ENCODE peak calls at places on chromosomes 16 and 17, in nine cellular contexts. A is GM23248, H is mucosa of descending colon, O is transverse colon, K is lower lobe of right lung, F is K562, L is tibial artery, S is ovary, E is pancreas. Y is an unnamed sample.
A peak's percentile ranks its signal among the peaks of the same experiment; 100 is the strongest.

GRCh38 chr17:37787055-37787720 is 42.3 kb upstream of the HNF1B start:
- DNase-seq in A (peak; percentile 39), H (peak; percentile 90), O (peak; percentile 88), K (no peak), F (no peak), L (no peak), S (no peak), E (peak; percentile 82), Y (no peak)

GRCh38 chr16:13935408-13935807 is 15.5 kb downstream of the ERCC4 start:
- DNase-seq in A (no peak), H (no peak), O (no peak), K (no peak), F (peak; percentile 49), L (no peak), S (no peak), E (no peak), Y (no peak)

GRCh38 chr16:66610111-66610820 is 5.8 kb downstream of the CMTM3 start:
- DNase-seq in A (no peak), H (no peak), O (no peak), K (no peak), F (no peak), L (no peak), S (no peak), E (no peak), Y (no peak)

GRCh38 chr17:30554839-30555751 is 77.9 kb downstream of the GOSR1 start:
- DNase-seq in A (peak; percentile 41), H (peak; percentile 34), O (no peak), K (peak; percentile 37), F (no peak), L (peak; percentile 49), S (no peak), E (no peak), Y (no peak)

GRCh38 chr16:88782454-88783390 is 2.3 kb downstream of the PIEZO1 start:
- DNase-seq in A (peak; percentile 96), H (no peak), O (no peak), K (peak; percentile 45), F (peak; percentile 58), L (no peak), S (no peak), E (no peak), Y (no peak)

GRCh38 chr16:10172848-10173655 is 9.2 kb downstream of the GRIN2A start:
- DNase-seq in A (peak; percentile 22), H (no peak), O (no peak), K (no peak), F (no peak), L (no peak), S (no peak), E (no peak), Y (no peak)

GRCh38 chr17:44314869-44315661 is 6.7 kb downstream of the RUNDC3A start:
- DNase-seq in A (peak; percentile 70), H (no peak), O (peak; percentile 25), K (no peak), F (peak; percentile 62), L (no peak), S (no peak), E (peak; percentile 72), Y (peak; percentile 22)

GRCh38 chr17:75832652-75833400 is 11.4 kb downstream of the UNC13D start:
- DNase-seq in A (no peak), H (no peak), O (no peak), K (no peak), F (no peak), L (no peak), S (no peak), E (no peak), Y (no peak)

GRCh38 chr17:31524926-31525800 is 133.7 kb downstream of the RAB11FIP4 start:
- DNase-seq in A (peak; percentile 96), H (peak; percentile 91), O (peak; percentile 91), K (peak; percentile 91), F (peak; percentile 87), L (peak; percentile 90), S (peak; percentile 87), E (peak; percentile 99), Y (peak; percentile 89)

GRCh38 chr17:74137416-74137815 is 66.1 kb upstream of the RPL38 start:
- DNase-seq in A (no peak), H (no peak), O (no peak), K (no peak), F (no peak), L (no peak), S (no peak), E (no peak), Y (no peak)

GRCh38 chr17:74135391-74136167 is 67.9 kb upstream of the RPL38 start:
- DNase-seq in A (no peak), H (no peak), O (no peak), K (no peak), F (no peak), L (peak; percentile 32), S (no peak), E (no peak), Y (no peak)

GRCh38 chr17:74140282-74140681 is 63.2 kb upstream of the RPL38 start:
- DNase-seq in A (no peak), H (no peak), O (no peak), K (no peak), F (no peak), L (no peak), S (no peak), E (no peak), Y (no peak)

GRCh38 chr17:74141612-74142011 is 61.9 kb upstream of the RPL38 start:
- DNase-seq in A (no peak), H (no peak), O (no peak), K (no peak), F (no peak), L (no peak), S (no peak), E (no peak), Y (no peak)

DNA sequence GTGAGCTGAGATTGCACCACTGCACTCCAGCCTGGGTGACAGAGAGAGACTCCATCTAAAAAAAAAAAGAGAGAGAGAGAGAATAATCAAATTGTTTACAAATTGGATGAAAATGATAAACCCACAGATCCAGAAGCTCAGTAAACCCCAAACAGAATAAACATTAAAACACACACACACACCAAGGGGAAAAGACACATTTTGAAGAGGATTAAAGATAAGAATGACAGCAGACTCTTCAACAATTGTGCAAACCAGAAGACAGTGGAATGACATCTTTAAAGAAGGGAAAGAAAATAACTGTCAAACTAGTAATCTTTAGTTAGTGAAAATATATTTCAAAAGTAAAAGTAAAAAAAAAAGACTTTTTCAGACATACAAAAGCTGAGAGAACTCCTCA is 64.4 kb upstream of the RPL38 start:
- DNase-seq in A (no peak), H (no peak), O (no peak), K (no peak), F (no peak), L (no peak), S (no peak), E (no peak), Y (no peak)
- H3K9me3 ChIP-seq in A (no peaks in the 10 kb centered on the region), H (peaks cover 23% of the 10 kb centered on the region), O (peaks cover 13% of the 10 kb centered on the region), K (peaks cover 33% of the 10 kb centered on the region), F (no peaks in the 10 kb centered on the region), L (peaks cover 23% of the 10 kb centered on the region), S (peaks cover 3% of the 10 kb centered on the region), E (no peaks in the 10 kb centered on the region), Y (peaks cover 5% of the 10 kb centered on the region)

GRCh38 chr16:35711958-35712357 is 2252.5 kb downstream of the TP53TG3F start:
- DNase-seq in A (no peak), H (no peak), O (no peak), K (no peak), F (no peak), L (no peak), S (no peak), E (no peak), Y (no peak)

GRCh38 chr16:35713762-35714650 is 2254.6 kb downstream of the TP53TG3F start:
- DNase-seq in A (no peak), H (no peak), O (no peak), K (no peak), F (no peak), L (no peak), S (no peak), E (no peak), Y (no peak)

GRCh38 chr16:35711435-35711834 is 2252.0 kb downstream of the TP53TG3F start:
- DNase-seq in A (no peak), H (no peak), O (no peak), K (no peak), F (no peak), L (no peak), S (no peak), E (no peak), Y (no peak)

DNA sequence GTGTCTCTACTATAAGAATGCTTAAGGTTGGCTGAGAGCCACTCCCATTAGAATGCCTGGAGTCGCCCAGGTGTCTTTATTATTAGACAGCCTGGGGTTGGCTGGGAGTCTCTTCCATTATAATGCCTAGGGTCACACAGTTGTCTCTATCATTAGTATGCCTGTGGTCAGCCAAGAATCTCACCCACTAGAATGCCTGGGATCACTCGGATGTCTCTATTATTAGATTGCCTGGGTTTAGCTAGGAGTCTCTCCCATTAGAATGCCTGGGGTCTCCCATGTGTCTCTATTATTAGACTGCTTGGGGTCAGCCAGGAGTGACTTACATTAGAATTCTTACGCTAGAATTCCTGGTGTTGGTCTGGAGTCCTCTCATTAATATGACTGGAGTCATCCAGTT is 2255.3 kb downstream of the TP53TG3F start:
- DNase-seq in A (no peak), H (no peak), O (no peak), K (no peak), F (no peak), L (no peak), S (no peak), E (no peak), Y (no peak)
- H3K9me3 ChIP-seq in A (no peaks in the 10 kb centered on the region), H (peaks cover 61% of the 10 kb centered on the region), O (peaks cover 16% of the 10 kb centered on the region), K (peaks cover 17% of the 10 kb centered on the region), F (no peaks in the 10 kb centered on the region), L (peaks cover 40% of the 10 kb centered on the region), S (peaks cover 3% of the 10 kb centered on the region), E (no peaks in the 10 kb centered on the region), Y (no peaks in the 10 kb centered on the region)

GRCh38 chr17:41140360-41141132 is at the start of gene KRTAP4-6:
- DNase-seq in A (peak; percentile 95), H (no peak), O (no peak), K (no peak), F (no peak), L (no peak), S (no peak), E (no peak), Y (no peak)

GRCh38 chr17:41144846-41145245 is 4.5 kb upstream of the KRTAP4-6 start:
- DNase-seq in A (no peak), H (no peak), O (no peak), K (no peak), F (no peak), L (no peak), S (no peak), E (no peak), Y (no peak)

GRCh38 chr17:41145261-41145660 is 4.4 kb downstream of the KRTAP4-5 start:
- DNase-seq in A (no peak), H (no peak), O (no peak), K (no peak), F (no peak), L (no peak), S (no peak), E (no peak), Y (no peak)

GRCh38 chr17:41141361-41141760 is 1.0 kb upstream of the KRTAP4-6 start:
- DNase-seq in A (no peak), H (no peak), O (no peak), K (no peak), F (no peak), L (no peak), S (no peak), E (no peak), Y (no peak)
- H3K9me3 ChIP-seq in A (no peaks in the 10 kb centered on the region), H (peaks cover 10% of the 10 kb centered on the region), O (peaks cover 10% of the 10 kb centered on the region), K (peaks cover 14% of the 10 kb centered on the region), F (no peaks in the 10 kb centered on the region), L (peaks cover 10% of the 10 kb centered on the region), S (no peaks in the 10 kb centered on the region), E (no peaks in the 10 kb centered on the region), Y (peaks cover 5% of the 10 kb centered on the region)

GRCh38 chr16:3223913-3224515 is 10.9 kb downstream of the ZNF200 start:
- DNase-seq in A (peak; percentile 13), H (no peak), O (no peak), K (no peak), F (no peak), L (no peak), S (no peak), E (no peak), Y (no peak)
- H3K9me3 ChIP-seq in A (peaks cover 19% of the 10 kb centered on the region), H (peaks cover 86% of the 10 kb centered on the region), O (peaks cover 63% of the 10 kb centered on the region), K (peaks cover 84% of the 10 kb centered on the region), F (peaks cover 29% of the 10 kb centered on the region), L (peaks cover 66% of the 10 kb centered on the region), S (peaks cover 41% of the 10 kb centered on the region), E (no peaks in the 10 kb centered on the region), Y (peaks cover 27% of the 10 kb centered on the region)

Y was measured in T-helper 17 cell.